ENCODE peak calls at places on chromosomes 4 and X, in four cellular contexts. One of them, this sample, is unnamed.

GRCh38 chr4:73988096-73988495 is at the start of gene PPBP:
- DNase-seq in HepG2: no peak
- DNase-seq in K562: no peak
- DNase-seq in GM12878: no peak
- DNase-seq in this sample: no peak

GRCh38 chr4:147940144-147940543 is 208.3 kb downstream of the ARHGAP10 start:
- DNase-seq in GM12878: no peak
- DNase-seq in HepG2: no peak
- DNase-seq in K562: no peak
- DNase-seq in this sample: no peak

GRCh38 chr4:10053635-10054453 is 32.5 kb upstream of the SLC2A9 start:
- DNase-seq in HepG2: no peak
- DNase-seq in K562: no peak
- DNase-seq in GM12878: no peak
- DNase-seq in this sample: no peak

GRCh38 chr4:139054791-139055376 is 39.3 kb downstream of the NOCT start:
- DNase-seq in K562: no peak
- DNase-seq in HepG2: no peak
- DNase-seq in GM12878: no peak
- DNase-seq in this sample: no peak

GRCh38 chr4:80070880-80071620 is 2.0 kb downstream of the ANTXR2 start:
- DNase-seq in GM12878: no peak
- DNase-seq in HepG2: peak
- DNase-seq in K562: no peak
- DNase-seq in this sample: no peak

GRCh38 chr4:89434364-89434988 is 126.9 kb upstream of the GPRIN3 start:
- DNase-seq in GM12878: no peak
- DNase-seq in K562: no peak
- DNase-seq in HepG2: no peak
- DNase-seq in this sample: peak

GRCh38 chr4:109548655-109549054 is 11.4 kb upstream of the MCUB start:
- DNase-seq in GM12878: no peak
- DNase-seq in HepG2: no peak
- DNase-seq in K562: no peak
- DNase-seq in this sample: no peak

GRCh38 chr4:120821986-120822385 is 100.5 kb downstream of the PRDM5 start:
- DNase-seq in HepG2: no peak
- DNase-seq in K562: no peak
- DNase-seq in GM12878: no peak
- DNase-seq in this sample: no peak

GRCh38 chrX:53682885-53683555 is 3.5 kb downstream of the HUWE1 start:
- DNase-seq in HepG2: peak
- DNase-seq in GM12878: no peak
- DNase-seq in K562: peak
- DNase-seq in this sample: peak

DNA sequence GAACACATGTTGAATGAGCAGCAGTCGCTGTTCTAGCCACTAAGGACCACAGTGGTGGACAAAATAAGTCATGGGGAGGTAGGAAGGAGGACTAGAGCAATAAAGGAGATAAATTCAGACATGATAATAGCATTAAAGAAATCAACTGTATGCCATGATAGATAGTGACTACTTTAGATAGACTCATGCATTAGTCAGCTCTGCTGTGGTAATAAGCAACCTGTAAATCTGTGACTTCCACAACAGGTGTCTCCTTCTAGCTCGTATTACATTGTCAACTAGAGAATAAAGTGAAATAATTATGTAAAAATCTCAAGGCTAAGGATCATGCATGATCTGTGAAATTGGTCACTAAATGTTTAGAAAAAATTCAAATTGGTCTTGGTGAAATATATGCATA is 77.9 kb downstream of the WWC2 start:
- DNase-seq in HepG2: no peak
- DNase-seq in K562: no peak
- DNase-seq in GM12878: no peak
- DNase-seq in this sample: no peak
- TF ChIP-seq POLR2AphosphoS2 in HepG2: no peak
- TF ChIP-seq POLR2AphosphoS2 in K562: no peak
- TF ChIP-seq POLR2AphosphoS2 in GM12878: no peak
- TF ChIP-seq POLR2AphosphoS2 in this sample: no peak

GRCh38 chr4:52712991-52713275 is 38.3 kb downstream of the ERVMER34-1 start:
- DNase-seq in HepG2: no peak
- DNase-seq in K562: no peak
- DNase-seq in GM12878: no peak
- DNase-seq in this sample: no peak

GRCh38 chr4:52711834-52712171 is 39.4 kb downstream of the ERVMER34-1 start:
- DNase-seq in GM12878: no peak
- DNase-seq in K562: no peak
- DNase-seq in HepG2: no peak
- DNase-seq in this sample: no peak

GRCh38 chr4:52713456-52713937 is 37.7 kb downstream of the ERVMER34-1 start:
- DNase-seq in HepG2: peak
- DNase-seq in K562: no peak
- DNase-seq in GM12878: no peak
- DNase-seq in this sample: no peak

GRCh38 chr4:52711271-52711670 is 40.0 kb downstream of the ERVMER34-1 start:
- DNase-seq in K562: no peak
- DNase-seq in GM12878: no peak
- DNase-seq in HepG2: no peak
- DNase-seq in this sample: no peak

DNA sequence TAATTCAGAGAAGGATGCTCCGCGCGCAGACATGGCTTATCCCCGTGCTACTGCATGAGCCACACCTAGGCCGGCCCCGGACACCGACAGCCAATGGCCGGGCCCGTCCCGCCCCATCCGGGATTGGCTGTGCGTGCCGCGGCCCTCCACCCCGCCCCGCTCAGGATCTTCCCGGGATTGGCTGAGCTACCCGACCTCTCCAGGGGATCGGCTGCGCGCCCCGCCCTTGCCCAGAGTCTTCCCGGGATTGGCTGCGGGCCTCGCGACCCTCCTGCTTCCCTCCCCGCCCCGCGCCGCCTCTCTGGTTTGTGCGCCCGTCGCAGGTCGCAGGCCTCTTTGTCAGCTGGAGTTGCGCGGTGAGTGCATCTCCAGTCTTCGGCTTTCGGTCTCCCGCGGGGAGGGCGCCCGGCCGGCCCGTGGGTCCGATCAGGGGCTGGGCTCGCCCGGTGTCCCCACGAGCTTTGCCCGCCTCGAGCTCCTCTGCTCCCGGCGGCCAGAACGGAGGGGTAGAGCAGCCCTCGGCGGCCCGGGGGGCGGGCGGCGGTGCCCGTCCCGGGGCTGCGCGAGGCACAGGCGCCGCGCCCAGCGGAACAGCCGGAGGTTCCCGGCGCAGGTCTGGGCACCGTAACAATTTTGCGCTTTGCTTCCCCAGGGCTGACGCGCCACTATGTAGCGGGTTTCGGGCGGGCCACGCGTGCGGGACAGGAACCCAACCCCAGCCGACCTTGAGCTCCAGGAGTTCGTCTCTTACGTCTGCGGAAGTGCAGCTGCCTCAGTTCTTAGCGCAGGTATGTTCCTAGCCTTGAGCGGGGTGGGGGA is 38.8 kb downstream of the ERVMER34-1 start:
- DNase-seq in K562: peak
- DNase-seq in GM12878: peak
- DNase-seq in HepG2: peak
- DNase-seq in this sample: peak
- TF ChIP-seq REST in K562: peak
- TF ChIP-seq REST in GM12878: peak
- TF ChIP-seq REST in HepG2: peak
- TF ChIP-seq REST in this sample: no peak

GRCh38 chrX:45771560-45772340 is 571.1 kb upstream of the DIPK2B start:
- DNase-seq in GM12878: no peak
- DNase-seq in K562: no peak
- DNase-seq in HepG2: no peak
- DNase-seq in this sample: peak
- TF ChIP-seq POLR2AphosphoS2 in GM12878: no peak
- TF ChIP-seq POLR2AphosphoS2 in K562: no peak
- TF ChIP-seq POLR2AphosphoS2 in HepG2: no peak
- TF ChIP-seq POLR2AphosphoS2 in this sample: no peak

GRCh38 chr4:77865259-77865658 is 2.6 kb downstream of the MRPL1 start:
- DNase-seq in HepG2: no peak
- DNase-seq in K562: no peak
- DNase-seq in GM12878: no peak
- DNase-seq in this sample: no peak

GRCh38 chr4:77861500-77861899 is 1.1 kb upstream of the MRPL1 start:
- DNase-seq in HepG2: peak
- DNase-seq in K562: no peak
- DNase-seq in GM12878: no peak
- DNase-seq in this sample: no peak

GRCh38 chr4:77859256-77859655 is 3.4 kb upstream of the MRPL1 start:
- DNase-seq in K562: no peak
- DNase-seq in GM12878: no peak
- DNase-seq in HepG2: no peak
- DNase-seq in this sample: no peak

GRCh38 chr4:77862478-77863216 is at the start of gene MRPL1:
- DNase-seq in K562: peak
- DNase-seq in GM12878: peak
- DNase-seq in HepG2: peak
- DNase-seq in this sample: peak
- TF ChIP-seq REST in K562: no peak
- TF ChIP-seq REST in GM12878: peak
- TF ChIP-seq REST in HepG2: peak
- TF ChIP-seq REST in this sample: no peak

DNA sequence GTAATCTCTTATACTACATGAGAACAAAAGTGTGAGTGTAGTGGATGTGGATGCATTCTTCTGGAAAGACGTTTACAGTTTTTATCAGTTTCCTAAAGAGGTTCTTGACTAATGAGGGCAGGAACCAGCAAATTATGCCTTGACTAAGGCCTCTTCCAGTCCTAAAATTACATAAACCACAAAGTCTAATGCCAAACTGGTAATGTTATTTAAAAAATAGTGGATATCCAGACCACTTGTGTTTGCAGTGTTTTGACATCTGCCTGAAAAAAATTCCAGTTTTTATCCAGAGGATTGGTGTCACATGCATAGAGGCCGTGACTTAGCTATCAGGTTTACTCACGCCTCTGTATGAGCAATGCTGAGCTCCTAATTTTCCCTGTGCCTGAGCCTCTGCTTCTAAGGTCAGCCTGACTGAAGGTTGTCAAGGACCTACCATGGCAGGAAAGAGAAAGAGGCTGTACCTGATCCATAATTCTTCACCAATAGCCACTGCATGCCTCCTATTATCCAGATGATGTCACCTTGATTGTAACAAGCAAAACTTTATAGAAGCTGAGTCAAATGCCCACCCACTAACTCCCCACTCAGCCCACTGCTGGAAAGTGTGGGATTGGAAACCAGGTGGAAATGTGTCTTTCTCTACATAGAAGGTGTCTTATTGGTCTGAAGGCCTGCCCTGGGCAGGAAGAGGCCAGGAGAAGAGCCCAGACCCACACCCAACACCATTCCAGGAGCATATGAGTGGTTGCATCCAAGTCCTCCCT is 68.6 kb downstream of the ENPP6 start:
- DNase-seq in K562: no peak
- DNase-seq in GM12878: no peak
- DNase-seq in HepG2: no peak
- DNase-seq in this sample: no peak
- TF ChIP-seq POLR2AphosphoS2 in K562: no peak
- TF ChIP-seq POLR2AphosphoS2 in GM12878: no peak
- TF ChIP-seq POLR2AphosphoS2 in HepG2: no peak
- TF ChIP-seq POLR2AphosphoS2 in this sample: no peak

GRCh38 chr4:54658321-54659093 is 750 bp downstream of the KIT start:
- DNase-seq in HepG2: peak
- DNase-seq in K562: peak
- DNase-seq in GM12878: no peak
- DNase-seq in this sample: no peak
- TF ChIP-seq REST in HepG2: no peak
- TF ChIP-seq REST in K562: no peak
- TF ChIP-seq REST in GM12878: no peak
- TF ChIP-seq REST in this sample: no peak

DNA sequence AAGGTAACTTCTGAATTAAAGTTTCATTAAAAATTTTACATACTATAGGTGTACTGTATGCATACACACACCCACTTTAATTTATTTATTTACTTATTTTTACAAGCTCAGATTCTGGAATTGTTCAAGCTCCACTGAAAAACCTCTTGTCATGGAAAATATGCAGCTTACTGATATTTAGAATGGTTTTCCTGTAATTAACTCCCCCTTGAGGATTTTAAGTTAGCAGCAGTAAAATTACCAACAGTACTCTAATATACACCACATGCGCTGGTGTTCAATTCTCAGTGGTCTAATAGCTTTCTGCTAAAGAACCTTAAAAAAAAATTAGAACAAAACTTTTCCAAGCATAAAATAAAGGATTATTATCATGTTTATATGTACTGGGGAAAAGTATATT is 12.0 kb downstream of the MAB21L2 start:
- DNase-seq in HepG2: no peak
- DNase-seq in K562: no peak
- DNase-seq in GM12878: no peak
- DNase-seq in this sample: no peak
- TF ChIP-seq POLR2AphosphoS2 in HepG2: no peak
- TF ChIP-seq POLR2AphosphoS2 in K562: no peak
- TF ChIP-seq POLR2AphosphoS2 in GM12878: no peak
- TF ChIP-seq POLR2AphosphoS2 in this sample: no peak

GRCh38 chrX:107396235-107396634 is 53.2 kb upstream of the FRMPD3 start:
- DNase-seq in GM12878: no peak
- DNase-seq in K562: no peak
- DNase-seq in HepG2: no peak
- DNase-seq in this sample: no peak
- TF ChIP-seq REST in GM12878: peak
- TF ChIP-seq REST in K562: no peak
- TF ChIP-seq REST in HepG2: peak
- TF ChIP-seq REST in this sample: peak